ENCODE peak calls at places on chromosomes 11 and 22, in seven cellular contexts. R is activated naive CD8-positive, alpha-beta T cell treated with anti-CD3 and anti-CD28 coated beads, Interleukin-2, amount 50 U/mL, for 24 hours; P is stimulated activated CD8-positive, alpha-beta memory T cell treated with anti-CD3 and anti-CD28 coated beads, Interleukin-12 subunit alpha, Interleukin-12 subunit beta, amount 100 ng/mL, for 4 hours; B is cardiac fibroblast; G is CD4-positive, alpha-beta T cell; Z is DND-41; U is neural crest cell. K is an unnamed sample.

GRCh38 chr22:32023251-32023827 is 19.7 kb upstream of the SLC5A1 start:
- DNase-seq in R (no peak), P (no peak), B (no peak), G (no peak), Z (no peak), U (no peak), K (no peak)

GRCh38 chr22:37623075-37624016 is 14.7 kb downstream of the GGA1 start:
- DNase-seq in R (peak; percentile 84), P (peak; percentile 58), B (peak; percentile 62), G (peak; percentile 73), Z (peak; percentile 81), U (peak; percentile 77), K (no peak)

GRCh38 chr22:49727881-49728563 is 99.7 kb downstream of the BRD1 start:
- DNase-seq in R (no peak), P (no peak), B (no peak), G (no peak), Z (no peak), U (no peak), K (no peak)

GRCh38 chr11:107770546-107770945 is 58.7 kb upstream of the SLN start:
- DNase-seq in R (no peak), P (no peak), B (peak; percentile 67), G (no peak), Z (no peak), U (no peak), K (peak; percentile 4)

GRCh38 chr22:22408731-22409696 is 99.5 kb downstream of the ZNF280B start:
- DNase-seq in R (no peak), P (no peak), B (peak; percentile 48), G (no peak), Z (no peak), U (peak; percentile 35), K (peak; percentile 9)

GRCh38 chr11:65262381-65262680 is 569 bp downstream of the POLA2 start:
- DNase-seq in R (no peak), P (no peak), B (no peak), G (no peak), Z (peak; percentile 61), U (no peak), K (no peak)

GRCh38 chr22:19576460-19577421 is 52.5 kb upstream of the CLDN5 start:
- DNase-seq in R (peak; percentile 74), P (peak; percentile 37), B (peak; percentile 93), G (peak; percentile 31), Z (no peak), U (no peak), K (no peak)

GRCh38 chr11:62921573-62922188 is 518 bp upstream of the CHRM1 start:
- DNase-seq in R (no peak), P (no peak), B (no peak), G (no peak), Z (no peak), U (no peak), K (no peak)

GRCh38 chr22:48670317-48670716 is 1157.4 kb downstream of the BRD1 start:
- DNase-seq in R (no peak), P (no peak), B (no peak), G (no peak), Z (no peak), U (no peak), K (no peak)

GRCh38 chr11:33699515-33700424 is 856 bp downstream of the C11orf91 start:
- DNase-seq in R (no peak), P (no peak), B (peak; percentile 51), G (peak; percentile 2), Z (no peak), U (peak; percentile 31), K (no peak)

GRCh38 chr22:32619614-32620426 is 145.2 kb downstream of the FBXO7 start:
- DNase-seq in R (no peak), P (no peak), B (peak; percentile 72), G (no peak), Z (no peak), U (no peak), K (no peak)

GRCh38 chr11:64100345-64100744 is 64.6 kb downstream of the FLRT1 start:
- DNase-seq in R (no peak), P (no peak), B (no peak), G (no peak), Z (no peak), U (no peak), K (no peak)

GRCh38 chr22:49448546-49448945 is 379.1 kb downstream of the BRD1 start:
- DNase-seq in R (no peak), P (no peak), B (no peak), G (no peak), Z (no peak), U (no peak), K (no peak)

GRCh38 chr22:23394525-23395326 is 185.4 kb downstream of the IGLL1 start:
- DNase-seq in R (no peak), P (no peak), B (no peak), G (no peak), Z (no peak), U (no peak), K (no peak)

GRCh38 chr11:91299980-91300379 is 924.6 kb upstream of the FAT3 start:
- DNase-seq in R (no peak), P (no peak), B (peak; percentile 55), G (no peak), Z (no peak), U (no peak), K (no peak)

GRCh38 chr11:7060828-7061227 is 28.0 kb upstream of the RBMXL2 start:
- DNase-seq in R (no peak), P (no peak), B (peak; percentile 90), G (no peak), Z (no peak), U (no peak), K (no peak)

GRCh38 chr22:42994917-42995562 is 19.9 kb downstream of the PACSIN2 start:
- DNase-seq in R (no peak), P (no peak), B (peak; percentile 96), G (no peak), Z (no peak), U (no peak), K (no peak)

GRCh38 chr11:79080506-79080905 is 360.3 kb downstream of the TENM4 start:
- DNase-seq in R (no peak), P (no peak), B (no peak), G (no peak), Z (no peak), U (no peak), K (no peak)

GRCh38 chr11:104836711-104837110 is 61.5 kb downstream of the CASP12 start:
- DNase-seq in R (no peak), P (no peak), B (no peak), G (no peak), Z (no peak), U (no peak), K (no peak)

GRCh38 chr11:72221386-72221785 is 3.2 kb upstream of the INPPL1 start:
- DNase-seq in R (no peak), P (no peak), B (no peak), G (no peak), Z (no peak), U (no peak), K (no peak)

GRCh38 chr11:44833869-44834452 is 107.2 kb downstream of the TSPAN18 start:
- DNase-seq in R (no peak), P (no peak), B (no peak), G (no peak), Z (no peak), U (no peak), K (no peak)

GRCh38 chr22:42906605-42907338 is 49.7 kb upstream of the ARFGAP3 start:
- DNase-seq in R (no peak), P (no peak), B (no peak), G (no peak), Z (no peak), U (no peak), K (no peak)

GRCh38 chr11:63929616-63930015 is 9.2 kb upstream of the NAA40 start:
- DNase-seq in R (no peak), P (no peak), B (no peak), G (no peak), Z (no peak), U (no peak), K (no peak)

GRCh38 chr22:46574993-46575914 is 37.8 kb upstream of the CELSR1 start:
- DNase-seq in R (no peak), P (no peak), B (no peak), G (no peak), Z (no peak), U (no peak), K (no peak)

GRCh38 chr11:70033711-70034070 is 44.4 kb upstream of the ANO1 start:
- DNase-seq in R (no peak), P (no peak), B (no peak), G (no peak), Z (no peak), U (no peak), K (no peak)

K was measured in Jurkat, Clone E6-1.